ENCODE peak calls at places on chromosomes 13 and 19, in nine cellular contexts. R is activated CD4-positive, alpha-beta T cell treated with anti-CD3 and anti-CD28 coated beads, Interleukin-2, amount 50 U/mL, for 4 hours; Z is A172; P is GM13976; N is HEK293T; B is NCI-H1092 treated with DMSO at 0.1 percent for 48 hours; G is SJCRH30; V is lung; O is CD4-positive, alpha-beta T cell. Q is an unnamed sample.

GRCh38 chr13:79090552-79091159 is 315.4 kb downstream of the RBM26 start:
- DNase-seq in V (no peak), N (no peak), B (no peak), G (no peak), P (no peak), Z (no peak), O (no peak), R (no peak), Q (no peak)

GRCh38 chr13:42867232-42867631 is 85.8 kb downstream of the FAM216B start:
- DNase-seq in V (no peak), G (no peak), N (no peak), B (no peak), Z (no peak), O (no peak), R (no peak), P (no peak), Q (no peak)

GRCh38 chr19:15871570-15871969 is 26.3 kb downstream of the CYP4F2 start:
- DNase-seq in V (no peak), R (no peak), G (no peak), O (no peak), P (peak; percentile 46), Z (no peak), N (no peak), B (no peak), Q (peak; percentile 44)

GRCh38 chr19:38699027-38699346 is 45.3 kb downstream of the CAPN12 start:
- DNase-seq in N (no peak), Z (no peak), V (no peak), O (no peak), P (peak; percentile 75), R (peak; percentile 15), B (no peak), G (no peak), Q (peak; percentile 29)

GRCh38 chr19:6535558-6536137 is 4.8 kb downstream of the TNFSF9 start:
- DNase-seq in Z (no peak), B (no peak), G (no peak), P (no peak), V (no peak), N (no peak), O (no peak), R (no peak), Q (peak; percentile 37)

GRCh38 chr13:66036024-66036614 is 1194.0 kb downstream of the PCDH9 start:
- DNase-seq in R (no peak), B (peak; percentile 22), P (no peak), O (no peak), N (no peak), G (peak; percentile 10), V (no peak), Z (no peak), Q (no peak)

GRCh38 chr19:18156841-18157464 is 4.0 kb downstream of the PIK3R2 start:
- DNase-seq in P (no peak), G (peak; percentile 99), V (peak; percentile 88), N (peak; percentile 62), R (no peak), B (peak; percentile 95), Z (peak; percentile 88), O (no peak), Q (no peak)

GRCh38 chr13:112851107-112852046 is 117.6 kb upstream of the MCF2L start:
- DNase-seq in V (no peak), Z (no peak), B (no peak), G (no peak), N (no peak), O (no peak), R (no peak), P (no peak), Q (no peak)

GRCh38 chr13:101467415-101467814 is 14.9 kb downstream of the ITGBL1 start:
- DNase-seq in Z (no peak), B (no peak), O (no peak), V (no peak), R (no peak), G (no peak), N (no peak), P (no peak), Q (no peak)

GRCh38 chr19:6113616-6114188 is 3.4 kb upstream of the RFX2 start:
- DNase-seq in N (no peak), Z (no peak), P (no peak), V (no peak), O (no peak), R (no peak), G (no peak), B (no peak), Q (no peak)

GRCh38 chr19:41189425-41190065 is 3.5 kb upstream of the CYP2S1 start:
- DNase-seq in V (no peak), Z (no peak), R (no peak), P (no peak), G (no peak), O (no peak), N (no peak), B (no peak), Q (no peak)

GRCh38 chr13:66879971-66880370 is 350.2 kb downstream of the PCDH9 start:
- DNase-seq in B (no peak), V (no peak), Z (no peak), R (no peak), N (no peak), O (no peak), P (no peak), G (no peak), Q (no peak)

GRCh38 chr13:39385621-39386231 is 217.3 kb downstream of the LHFPL6 start:
- DNase-seq in G (no peak), V (no peak), R (no peak), Z (peak; percentile 62), B (peak; percentile 7), N (peak; percentile 48), P (no peak), O (no peak), Q (no peak)

GRCh38 chr19:34359140-34359953 is 5.6 kb upstream of the GPI start:
- DNase-seq in O (peak; percentile 90), G (peak; percentile 99), N (peak; percentile 97), P (peak; percentile 99), Z (peak; percentile 94), V (peak; percentile 97), R (peak; percentile 89), B (peak; percentile 90), Q (peak; percentile 100)

Q was measured in GM12865.